ENCODE peak calls at places on chromosomes 6 and 20, in ten cellular contexts. One of them, this sample, is unnamed.

GRCh38 chr20:7790189-7790588 is 150.1 kb downstream of the HAO1 start:
- DNase-seq in NCI-H2081: no peak
- DNase-seq in KBM-7: no peak
- DNase-seq in DMS153: no peak
- DNase-seq in IMR-90: no peak
- DNase-seq in posterior cingulate gyrus: no peak
- DNase-seq in neural crest cell: no peak
- DNase-seq in spleen: no peak
- DNase-seq in stimulated activated CD8-positive, alpha-beta memory T cell treated with anti-CD3 and anti-CD28 coated beads, Interleukin-15, amount 100 ng/mL, for 4 hours: no peak
- DNase-seq in Caki2: no peak
- DNase-seq in this sample: no peak

GRCh38 chr6:26020983-26021349 is 58.4 kb downstream of the TRIM38 start:
- DNase-seq in neural crest cell: peak
- DNase-seq in KBM-7: peak
- DNase-seq in spleen: peak
- DNase-seq in DMS153: peak
- DNase-seq in stimulated activated CD8-positive, alpha-beta memory T cell treated with anti-CD3 and anti-CD28 coated beads, Interleukin-15, amount 100 ng/mL, for 4 hours: no peak
- DNase-seq in NCI-H2081: peak
- DNase-seq in Caki2: no peak
- DNase-seq in posterior cingulate gyrus: no peak
- DNase-seq in IMR-90: peak
- DNase-seq in this sample: no peak

GRCh38 chr6:168007592-168008338 is 10.3 kb downstream of the KIF25 start:
- DNase-seq in Caki2: peak
- DNase-seq in DMS153: no peak
- DNase-seq in KBM-7: peak
- DNase-seq in IMR-90: peak
- DNase-seq in spleen: no peak
- DNase-seq in posterior cingulate gyrus: no peak
- DNase-seq in stimulated activated CD8-positive, alpha-beta memory T cell treated with anti-CD3 and anti-CD28 coated beads, Interleukin-15, amount 100 ng/mL, for 4 hours: no peak
- DNase-seq in neural crest cell: no peak
- DNase-seq in NCI-H2081: no peak
- DNase-seq in this sample: no peak

GRCh38 chr20:53208110-53208908 is 236.2 kb downstream of the TSHZ2 start:
- DNase-seq in DMS153: no peak
- DNase-seq in NCI-H2081: no peak
- DNase-seq in KBM-7: peak
- DNase-seq in neural crest cell: peak
- DNase-seq in IMR-90: no peak
- DNase-seq in Caki2: no peak
- DNase-seq in posterior cingulate gyrus: no peak
- DNase-seq in spleen: no peak
- DNase-seq in stimulated activated CD8-positive, alpha-beta memory T cell treated with anti-CD3 and anti-CD28 coated beads, Interleukin-15, amount 100 ng/mL, for 4 hours: no peak
- DNase-seq in this sample: no peak

GRCh38 chr20:44650777-44651493 is 564 bp downstream of the ADA start:
- DNase-seq in neural crest cell: no peak
- DNase-seq in NCI-H2081: no peak
- DNase-seq in posterior cingulate gyrus: no peak
- DNase-seq in stimulated activated CD8-positive, alpha-beta memory T cell treated with anti-CD3 and anti-CD28 coated beads, Interleukin-15, amount 100 ng/mL, for 4 hours: no peak
- DNase-seq in DMS153: no peak
- DNase-seq in Caki2: no peak
- DNase-seq in spleen: peak
- DNase-seq in KBM-7: peak
- DNase-seq in IMR-90: no peak
- DNase-seq in this sample: no peak

GRCh38 chr6:157535354-157536217 is 154.6 kb downstream of the ZDHHC14 start:
- DNase-seq in stimulated activated CD8-positive, alpha-beta memory T cell treated with anti-CD3 and anti-CD28 coated beads, Interleukin-15, amount 100 ng/mL, for 4 hours: no peak
- DNase-seq in posterior cingulate gyrus: no peak
- DNase-seq in spleen: no peak
- DNase-seq in neural crest cell: no peak
- DNase-seq in IMR-90: peak
- DNase-seq in KBM-7: peak
- DNase-seq in Caki2: peak
- DNase-seq in DMS153: no peak
- DNase-seq in NCI-H2081: no peak
- DNase-seq in this sample: no peak

GRCh38 chr6:41170547-41171160 is 7.7 kb upstream of the TREM2 start:
- DNase-seq in NCI-H2081: no peak
- DNase-seq in spleen: no peak
- DNase-seq in DMS153: no peak
- DNase-seq in stimulated activated CD8-positive, alpha-beta memory T cell treated with anti-CD3 and anti-CD28 coated beads, Interleukin-15, amount 100 ng/mL, for 4 hours: no peak
- DNase-seq in KBM-7: no peak
- DNase-seq in neural crest cell: no peak
- DNase-seq in posterior cingulate gyrus: no peak
- DNase-seq in Caki2: no peak
- DNase-seq in IMR-90: no peak
- DNase-seq in this sample: no peak

GRCh38 chr20:41223112-41223511 is 85.8 kb downstream of the PLCG1 start:
- DNase-seq in posterior cingulate gyrus: no peak
- DNase-seq in neural crest cell: no peak
- DNase-seq in DMS153: no peak
- DNase-seq in spleen: no peak
- DNase-seq in IMR-90: peak
- DNase-seq in Caki2: no peak
- DNase-seq in KBM-7: no peak
- DNase-seq in NCI-H2081: no peak
- DNase-seq in stimulated activated CD8-positive, alpha-beta memory T cell treated with anti-CD3 and anti-CD28 coated beads, Interleukin-15, amount 100 ng/mL, for 4 hours: no peak
- DNase-seq in this sample: no peak

GRCh38 chr20:64203037-64203777 is 39.0 kb downstream of the MYT1 start:
- DNase-seq in spleen: no peak
- DNase-seq in IMR-90: no peak
- DNase-seq in DMS153: no peak
- DNase-seq in NCI-H2081: no peak
- DNase-seq in neural crest cell: no peak
- DNase-seq in posterior cingulate gyrus: no peak
- DNase-seq in stimulated activated CD8-positive, alpha-beta memory T cell treated with anti-CD3 and anti-CD28 coated beads, Interleukin-15, amount 100 ng/mL, for 4 hours: no peak
- DNase-seq in Caki2: no peak
- DNase-seq in KBM-7: no peak
- DNase-seq in this sample: no peak

GRCh38 chr6:152338335-152339125 is 298.6 kb downstream of the SYNE1 start:
- DNase-seq in IMR-90: peak
- DNase-seq in spleen: peak
- DNase-seq in neural crest cell: peak
- DNase-seq in Caki2: no peak
- DNase-seq in posterior cingulate gyrus: peak
- DNase-seq in DMS153: no peak
- DNase-seq in KBM-7: peak
- DNase-seq in NCI-H2081: peak
- DNase-seq in stimulated activated CD8-positive, alpha-beta memory T cell treated with anti-CD3 and anti-CD28 coated beads, Interleukin-15, amount 100 ng/mL, for 4 hours: peak
- DNase-seq in this sample: peak

GRCh38 chr20:3749689-3750639 is 17.5 kb downstream of the HSPA12B start:
- DNase-seq in Caki2: peak
- DNase-seq in stimulated activated CD8-positive, alpha-beta memory T cell treated with anti-CD3 and anti-CD28 coated beads, Interleukin-15, amount 100 ng/mL, for 4 hours: no peak
- DNase-seq in IMR-90: no peak
- DNase-seq in NCI-H2081: peak
- DNase-seq in neural crest cell: peak
- DNase-seq in DMS153: peak
- DNase-seq in KBM-7: no peak
- DNase-seq in posterior cingulate gyrus: no peak
- DNase-seq in spleen: peak
- DNase-seq in this sample: peak

GRCh38 chr6:92024071-92024470 is 1395.3 kb downstream of the EPHA7 start:
- DNase-seq in posterior cingulate gyrus: no peak
- DNase-seq in IMR-90: no peak
- DNase-seq in stimulated activated CD8-positive, alpha-beta memory T cell treated with anti-CD3 and anti-CD28 coated beads, Interleukin-15, amount 100 ng/mL, for 4 hours: no peak
- DNase-seq in KBM-7: no peak
- DNase-seq in Caki2: no peak
- DNase-seq in neural crest cell: no peak
- DNase-seq in NCI-H2081: no peak
- DNase-seq in spleen: no peak
- DNase-seq in DMS153: no peak
- DNase-seq in this sample: no peak

GRCh38 chr6:34595332-34596090 is 39.4 kb upstream of the SPDEF start:
- DNase-seq in stimulated activated CD8-positive, alpha-beta memory T cell treated with anti-CD3 and anti-CD28 coated beads, Interleukin-15, amount 100 ng/mL, for 4 hours: no peak
- DNase-seq in DMS153: no peak
- DNase-seq in NCI-H2081: no peak
- DNase-seq in IMR-90: peak
- DNase-seq in Caki2: no peak
- DNase-seq in KBM-7: no peak
- DNase-seq in neural crest cell: no peak
- DNase-seq in spleen: no peak
- DNase-seq in posterior cingulate gyrus: no peak
- DNase-seq in this sample: no peak

GRCh38 chr20:6740096-6740495 is 27.4 kb upstream of the BMP2 start:
- DNase-seq in NCI-H2081: no peak
- DNase-seq in IMR-90: no peak
- DNase-seq in stimulated activated CD8-positive, alpha-beta memory T cell treated with anti-CD3 and anti-CD28 coated beads, Interleukin-15, amount 100 ng/mL, for 4 hours: no peak
- DNase-seq in posterior cingulate gyrus: no peak
- DNase-seq in KBM-7: no peak
- DNase-seq in spleen: no peak
- DNase-seq in DMS153: no peak
- DNase-seq in Caki2: no peak
- DNase-seq in neural crest cell: no peak
- DNase-seq in this sample: no peak

GRCh38 chr6:31609519-31610406 is 5.3 kb upstream of the AIF1 start:
- DNase-seq in IMR-90: no peak
- DNase-seq in neural crest cell: no peak
- DNase-seq in spleen: no peak
- DNase-seq in Caki2: no peak
- DNase-seq in DMS153: peak
- DNase-seq in stimulated activated CD8-positive, alpha-beta memory T cell treated with anti-CD3 and anti-CD28 coated beads, Interleukin-15, amount 100 ng/mL, for 4 hours: no peak
- DNase-seq in posterior cingulate gyrus: no peak
- DNase-seq in NCI-H2081: no peak
- DNase-seq in KBM-7: no peak
- DNase-seq in this sample: no peak

GRCh38 chr6:72649032-72649984 is 27.4 kb downstream of the KCNQ5 start:
- DNase-seq in Caki2: peak
- DNase-seq in NCI-H2081: no peak
- DNase-seq in stimulated activated CD8-positive, alpha-beta memory T cell treated with anti-CD3 and anti-CD28 coated beads, Interleukin-15, amount 100 ng/mL, for 4 hours: no peak
- DNase-seq in IMR-90: peak
- DNase-seq in neural crest cell: no peak
- DNase-seq in posterior cingulate gyrus: no peak
- DNase-seq in spleen: no peak
- DNase-seq in KBM-7: no peak
- DNase-seq in DMS153: no peak
- DNase-seq in this sample: no peak

GRCh38 chr6:90175627-90176538 is 120.8 kb downstream of the BACH2 start:
- DNase-seq in NCI-H2081: no peak
- DNase-seq in neural crest cell: no peak
- DNase-seq in IMR-90: no peak
- DNase-seq in spleen: no peak
- DNase-seq in posterior cingulate gyrus: no peak
- DNase-seq in Caki2: no peak
- DNase-seq in stimulated activated CD8-positive, alpha-beta memory T cell treated with anti-CD3 and anti-CD28 coated beads, Interleukin-15, amount 100 ng/mL, for 4 hours: peak
- DNase-seq in DMS153: no peak
- DNase-seq in KBM-7: no peak
- DNase-seq in this sample: no peak

GRCh38 chr6:113888493-113888892 is 31.3 kb downstream of the MARCKS start:
- DNase-seq in Caki2: no peak
- DNase-seq in NCI-H2081: no peak
- DNase-seq in neural crest cell: no peak
- DNase-seq in stimulated activated CD8-positive, alpha-beta memory T cell treated with anti-CD3 and anti-CD28 coated beads, Interleukin-15, amount 100 ng/mL, for 4 hours: no peak
- DNase-seq in spleen: no peak
- DNase-seq in KBM-7: no peak
- DNase-seq in DMS153: no peak
- DNase-seq in IMR-90: no peak
- DNase-seq in posterior cingulate gyrus: no peak
- DNase-seq in this sample: no peak

GRCh38 chr6:114342826-114343781 is at the start of gene HS3ST5:
- DNase-seq in posterior cingulate gyrus: peak
- DNase-seq in IMR-90: peak
- DNase-seq in neural crest cell: peak
- DNase-seq in DMS153: peak
- DNase-seq in KBM-7: peak
- DNase-seq in spleen: peak
- DNase-seq in Caki2: peak
- DNase-seq in stimulated activated CD8-positive, alpha-beta memory T cell treated with anti-CD3 and anti-CD28 coated beads, Interleukin-15, amount 100 ng/mL, for 4 hours: no peak
- DNase-seq in NCI-H2081: peak
- DNase-seq in this sample: no peak

GRCh38 chr6:144840619-144841018 is 555.5 kb downstream of the UTRN start:
- DNase-seq in spleen: no peak
- DNase-seq in IMR-90: no peak
- DNase-seq in stimulated activated CD8-positive, alpha-beta memory T cell treated with anti-CD3 and anti-CD28 coated beads, Interleukin-15, amount 100 ng/mL, for 4 hours: no peak
- DNase-seq in Caki2: no peak
- DNase-seq in KBM-7: no peak
- DNase-seq in posterior cingulate gyrus: no peak
- DNase-seq in neural crest cell: no peak
- DNase-seq in NCI-H2081: peak
- DNase-seq in DMS153: no peak
- DNase-seq in this sample: no peak

GRCh38 chr20:36147707-36148106 is 6.8 kb upstream of the EPB41L1 start:
- DNase-seq in NCI-H2081: no peak
- DNase-seq in posterior cingulate gyrus: no peak
- DNase-seq in Caki2: no peak
- DNase-seq in IMR-90: peak
- DNase-seq in neural crest cell: no peak
- DNase-seq in KBM-7: no peak
- DNase-seq in spleen: no peak
- DNase-seq in DMS153: no peak
- DNase-seq in stimulated activated CD8-positive, alpha-beta memory T cell treated with anti-CD3 and anti-CD28 coated beads, Interleukin-15, amount 100 ng/mL, for 4 hours: no peak
- DNase-seq in this sample: no peak

GRCh38 chr6:108123516-108123929 is 42.3 kb upstream of the NR2E1 start:
- DNase-seq in stimulated activated CD8-positive, alpha-beta memory T cell treated with anti-CD3 and anti-CD28 coated beads, Interleukin-15, amount 100 ng/mL, for 4 hours: no peak
- DNase-seq in posterior cingulate gyrus: no peak
- DNase-seq in Caki2: no peak
- DNase-seq in NCI-H2081: no peak
- DNase-seq in spleen: no peak
- DNase-seq in DMS153: no peak
- DNase-seq in neural crest cell: no peak
- DNase-seq in IMR-90: no peak
- DNase-seq in KBM-7: no peak
- DNase-seq in this sample: no peak

GRCh38 chr20:45782890-45783289 is 8.8 kb downstream of the WFDC3 start:
- DNase-seq in posterior cingulate gyrus: no peak
- DNase-seq in DMS153: no peak
- DNase-seq in KBM-7: no peak
- DNase-seq in stimulated activated CD8-positive, alpha-beta memory T cell treated with anti-CD3 and anti-CD28 coated beads, Interleukin-15, amount 100 ng/mL, for 4 hours: no peak
- DNase-seq in Caki2: peak
- DNase-seq in spleen: no peak
- DNase-seq in IMR-90: peak
- DNase-seq in neural crest cell: no peak
- DNase-seq in NCI-H2081: no peak
- DNase-seq in this sample: no peak

GRCh38 chr20:64205611-64206026 is 41.4 kb downstream of the MYT1 start:
- DNase-seq in stimulated activated CD8-positive, alpha-beta memory T cell treated with anti-CD3 and anti-CD28 coated beads, Interleukin-15, amount 100 ng/mL, for 4 hours: no peak
- DNase-seq in posterior cingulate gyrus: no peak
- DNase-seq in spleen: no peak
- DNase-seq in IMR-90: no peak
- DNase-seq in neural crest cell: peak
- DNase-seq in DMS153: no peak
- DNase-seq in Caki2: no peak
- DNase-seq in NCI-H2081: no peak
- DNase-seq in KBM-7: no peak
- DNase-seq in this sample: no peak

GRCh38 chr6:104884867-104885517 is 25.3 kb upstream of the HACE1 start:
- DNase-seq in spleen: no peak
- DNase-seq in stimulated activated CD8-positive, alpha-beta memory T cell treated with anti-CD3 and anti-CD28 coated beads, Interleukin-15, amount 100 ng/mL, for 4 hours: no peak
- DNase-seq in posterior cingulate gyrus: no peak
- DNase-seq in DMS153: no peak
- DNase-seq in KBM-7: no peak
- DNase-seq in Caki2: no peak
- DNase-seq in NCI-H2081: no peak
- DNase-seq in neural crest cell: no peak
- DNase-seq in IMR-90: no peak
- DNase-seq in this sample: no peak

GRCh38 chr6:132813173-132813856 is 1.1 kb upstream of the RPS12 start:
- DNase-seq in Caki2: peak
- DNase-seq in posterior cingulate gyrus: no peak
- DNase-seq in KBM-7: peak
- DNase-seq in stimulated activated CD8-positive, alpha-beta memory T cell treated with anti-CD3 and anti-CD28 coated beads, Interleukin-15, amount 100 ng/mL, for 4 hours: no peak
- DNase-seq in spleen: peak
- DNase-seq in NCI-H2081: peak
- DNase-seq in DMS153: peak
- DNase-seq in IMR-90: no peak
- DNase-seq in neural crest cell: no peak
- DNase-seq in this sample: no peak

GRCh38 chr6:150417899-150418824 is 49.4 kb downstream of the IYD start:
- DNase-seq in KBM-7: peak
- DNase-seq in stimulated activated CD8-positive, alpha-beta memory T cell treated with anti-CD3 and anti-CD28 coated beads, Interleukin-15, amount 100 ng/mL, for 4 hours: no peak
- DNase-seq in IMR-90: peak
- DNase-seq in posterior cingulate gyrus: no peak
- DNase-seq in Caki2: peak
- DNase-seq in NCI-H2081: peak
- DNase-seq in neural crest cell: no peak
- DNase-seq in spleen: no peak
- DNase-seq in DMS153: peak
- DNase-seq in this sample: peak

This sample was measured in GM19239.